ENCODE peak calls at places on chromosomes 1 and 21, in six cellular contexts. K is A549, F is endothelial cell of umbilical vein, Q is H1, P is HepG2, D is K562. V is an unnamed sample.

GRCh38 chr1:156970017-156970416 is 49.6 kb downstream of the LRRC71 start:
- DNase-seq in Q (no peak), K (peak), F (no peak), D (peak), P (no peak), V (no peak)

GRCh38 chr1:153752561-153753195 is 22.5 kb upstream of the SLC27A3 start:
- DNase-seq in F (peak), D (no peak), K (no peak), P (no peak), Q (no peak), V (no peak)

GRCh38 chr21:33265664-33266049 is 510 bp upstream of the IL10RB start:
- DNase-seq in F (no peak), Q (no peak), P (no peak), K (no peak), D (peak), V (no peak)

GRCh38 chr1:5718716-5719632 is 273.3 kb downstream of the NPHP4 start:
- DNase-seq in K (no peak), P (no peak), F (no peak), Q (no peak), D (no peak), V (peak)

GRCh38 chr1:238340989-238341388 is 450.3 kb upstream of the ZP4 start:
- DNase-seq in D (no peak), P (no peak), F (no peak), Q (no peak), K (no peak), V (no peak)

GRCh38 chr1:47906009-47906432 is 91.2 kb downstream of the TRABD2B start:
- DNase-seq in Q (no peak), K (no peak), D (no peak), P (peak), F (peak), V (no peak)

GRCh38 chr1:55224729-55225128 is 9.6 kb upstream of the USP24 start:
- DNase-seq in D (no peak), P (no peak), Q (no peak), K (no peak), F (no peak), V (no peak)

GRCh38 chr1:221200464-221200863 is 321.2 kb downstream of the HLX start:
- DNase-seq in D (no peak), P (no peak), F (no peak), K (no peak), Q (no peak), V (no peak)

GRCh38 chr1:48469616-48470500 is 2.1 kb downstream of the SPATA6 start:
- DNase-seq in P (no peak), F (peak), D (no peak), K (no peak), Q (no peak), V (no peak)

GRCh38 chr1:100362821-100363466 is 10.6 kb downstream of the CDC14A start:
- DNase-seq in F (no peak), P (no peak), K (no peak), Q (no peak), D (peak), V (peak)
- TF ChIP-seq JUN in F (no peak), P (no peak), K (no peak), Q (no peak), D (no peak), V (no peak)

GRCh38 chr21:43735236-43736091 is 16.5 kb downstream of the PDXK start:
- DNase-seq in F (no peak), D (no peak), K (no peak), Q (no peak), P (no peak), V (no peak)
- TF ChIP-seq JUN in F (no peak), D (no peak), K (no peak), Q (no peak), P (no peak), V (no peak)

DNA sequence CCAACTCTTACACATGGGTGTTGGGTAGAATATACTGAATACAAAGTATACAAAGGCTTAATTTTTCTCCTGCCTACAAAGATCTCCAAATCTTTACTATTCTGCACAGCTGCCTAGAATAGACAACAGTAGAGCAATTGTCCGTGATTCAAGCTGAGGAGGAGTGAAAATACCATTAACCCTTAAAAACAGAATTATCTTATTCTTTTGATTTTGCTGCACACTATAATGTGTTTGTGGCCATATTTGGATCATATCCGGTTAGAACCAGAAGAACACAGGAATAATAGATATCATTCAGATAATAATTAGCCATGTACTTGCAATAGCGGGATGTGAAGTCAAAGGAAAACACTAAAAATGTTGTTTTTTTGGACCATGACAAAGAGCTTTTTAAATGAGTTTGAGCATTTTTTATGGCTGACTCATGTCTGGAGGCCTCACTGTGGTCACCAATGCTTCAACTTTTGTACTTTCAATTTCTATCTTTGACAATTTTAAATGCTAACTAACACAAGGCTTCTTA is 197.6 kb upstream of the FOXD3 start:
- DNase-seq in P (peak), Q (no peak), D (no peak), K (no peak), F (peak), V (no peak)
- TF ChIP-seq JUN in P (no peak), Q (no peak), D (no peak), K (no peak), F (peak), V (no peak)

GRCh38 chr1:19597463-19598309 is 46.4 kb upstream of the NBL1 start:
- DNase-seq in D (no peak), Q (no peak), F (peak), K (peak), P (no peak), V (no peak)
- TF ChIP-seq JUN in D (no peak), Q (no peak), F (no peak), K (no peak), P (no peak), V (no peak)

GRCh38 chr1:197868751-197869501 is 33.5 kb upstream of the C1orf53 start:
- DNase-seq in D (peak), F (peak), P (peak), Q (no peak), K (peak), V (peak)
- TF ChIP-seq JUN in D (no peak), F (no peak), P (no peak), Q (no peak), K (no peak), V (no peak)

GRCh38 chr1:181083842-181084605 is 4.5 kb upstream of the IER5 start:
- DNase-seq in F (peak), Q (no peak), K (no peak), P (peak), D (peak), V (peak)
- TF ChIP-seq JUN in F (no peak), Q (no peak), K (no peak), P (no peak), D (no peak), V (no peak)

GRCh38 chr1:147451628-147452027 is 89.7 kb upstream of the BCL9 start:
- DNase-seq in F (no peak), P (no peak), K (no peak), D (no peak), Q (no peak), V (no peak)
- TF ChIP-seq JUN in F (no peak), P (no peak), K (no peak), D (no peak), Q (no peak), V (no peak)